ENCODE peak calls at places on chromosome 19, in eight cellular contexts. S, E, U, X, M, N, I and L are unnamed samples.

GRCh38 chr19:16872728-16873127 is 16.1 kb upstream of the F2RL3 start:
- DNase-seq in S (no peak), E (no peak), U (no peak), X (no peak), M (no peak), N (no peak), I (no peak), L (no peak)

GRCh38 chr19:55437410-55437809 is 5.7 kb downstream of the SHISA7 start:
- DNase-seq in S (peak), E (no peak), U (peak), X (peak), M (peak), N (peak), I (peak), L (peak)

GRCh38 chr19:662207-662961 is 630 bp downstream of the RNF126 start:
- DNase-seq in S (peak), E (peak), U (peak), X (no peak), M (peak), N (peak), I (no peak), L (no peak)

GRCh38 chr19:14689598-14690503 is at the start of gene ZNF333:
- DNase-seq in S (peak), E (peak), U (peak), X (peak), M (peak), N (peak), I (peak), L (peak)

GRCh38 chr19:1122021-1122971 is 18.5 kb downstream of the GPX4 start:
- DNase-seq in S (no peak), E (peak), U (no peak), X (no peak), M (no peak), N (no peak), I (peak), L (no peak)

GRCh38 chr19:2561221-2561620 is 85.3 kb downstream of the GADD45B start:
- DNase-seq in S (no peak), E (peak), U (no peak), X (no peak), M (no peak), N (no peak), I (no peak), L (no peak)

GRCh38 chr19:46537136-46538097 is 41.8 kb upstream of the PNMA8B start:
- DNase-seq in S (peak), E (no peak), U (peak), X (peak), M (peak), N (peak), I (no peak), L (peak)

GRCh38 chr19:12400618-12401502 is at the start of gene ZNF799:
- DNase-seq in S (peak), E (peak), U (peak), X (peak), M (peak), N (peak), I (peak), L (peak)

GRCh38 chr19:14606627-14607026 is 23.7 kb downstream of the CLEC17A start:
- DNase-seq in S (no peak), E (no peak), U (no peak), X (no peak), M (no peak), N (no peak), I (no peak), L (no peak)

GRCh38 chr19:42351079-42351735 is 25.8 kb downstream of the MEGF8 start:
- DNase-seq in S (no peak), E (no peak), U (no peak), X (no peak), M (no peak), N (no peak), I (peak), L (no peak)

GRCh38 chr19:48812094-48812929 is 1.5 kb upstream of the BCAT2 start:
- DNase-seq in S (peak), E (peak), U (peak), X (no peak), M (peak), N (peak), I (no peak), L (peak)

GRCh38 chr19:16587031-16588023 is 15.1 kb upstream of the SLC35E1 start:
- DNase-seq in S (no peak), E (no peak), U (peak), X (peak), M (peak), N (no peak), I (no peak), L (no peak)

GRCh38 chr19:39416626-39417120 is 4.2 kb downstream of the PLEKHG2 start:
- DNase-seq in S (no peak), E (no peak), U (no peak), X (no peak), M (no peak), N (no peak), I (no peak), L (no peak)

GRCh38 chr19:46040125-46040524 is 677 bp downstream of the IGFL4 start:
- DNase-seq in S (no peak), E (no peak), U (no peak), X (no peak), M (no peak), N (no peak), I (no peak), L (no peak)

GRCh38 chr19:7868326-7868670 is 5.9 kb downstream of the PRR36 start:
- DNase-seq in S (no peak), E (no peak), U (peak), X (no peak), M (no peak), N (no peak), I (peak), L (no peak)

GRCh38 chr19:1840541-1841115 is 7.7 kb downstream of the REXO1 start:
- DNase-seq in S (no peak), E (no peak), U (no peak), X (no peak), M (no peak), N (no peak), I (no peak), L (no peak)

GRCh38 chr19:52941941-52942370 is 18.7 kb upstream of the ZNF888 start:
- DNase-seq in S (no peak), E (peak), U (no peak), X (peak), M (peak), N (peak), I (no peak), L (peak)

GRCh38 chr19:41758846-41759245 is 3.5 kb downstream of the CEACAM6 start:
- DNase-seq in S (no peak), E (no peak), U (no peak), X (no peak), M (no peak), N (no peak), I (no peak), L (no peak)

GRCh38 chr19:10861118-10861651 is 10.2 kb upstream of the CARM1 start:
- DNase-seq in S (peak), E (no peak), U (peak), X (no peak), M (peak), N (no peak), I (no peak), L (no peak)

GRCh38 chr19:5407356-5407755 is 47.9 kb upstream of the ZNRF4 start:
- DNase-seq in S (no peak), E (no peak), U (no peak), X (peak), M (peak), N (peak), I (no peak), L (no peak)

GRCh38 chr19:10260141-10260584 is 8.1 kb downstream of the MRPL4 start:
- DNase-seq in S (no peak), E (no peak), U (no peak), X (no peak), M (no peak), N (no peak), I (peak), L (no peak)

GRCh38 chr19:32652893-32653625 is 21.9 kb downstream of the ANKRD27 start:
- DNase-seq in S (no peak), E (peak), U (no peak), X (no peak), M (no peak), N (peak), I (no peak), L (no peak)

GRCh38 chr19:28539759-28540158 is 673.2 kb downstream of the UQCRFS1 start:
- DNase-seq in S (no peak), E (no peak), U (no peak), X (no peak), M (no peak), N (no peak), I (no peak), L (no peak)

GRCh38 chr19:18776288-18776594 is 14.9 kb downstream of the COMP start:
- DNase-seq in S (no peak), E (no peak), U (no peak), X (peak), M (peak), N (peak), I (no peak), L (peak)

GRCh38 chr19:18440421-18440877 is 2.5 kb upstream of the ISYNA1 start:
- DNase-seq in S (no peak), E (no peak), U (peak), X (no peak), M (peak), N (no peak), I (no peak), L (no peak)

GRCh38 chr19:18160792-18161690 is 8.1 kb downstream of the PIK3R2 start:
- DNase-seq in S (peak), E (peak), U (peak), X (peak), M (peak), N (peak), I (no peak), L (peak)

GRCh38 chr19:53958168-53958571 is 4.6 kb upstream of the CACNG8 start:
- DNase-seq in S (no peak), E (no peak), U (no peak), X (no peak), M (peak), N (no peak), I (no peak), L (no peak)